ENCODE peak calls at places on chromosomes 7 and 10, in seven cellular contexts. F is lower lobe of right lung, T is psoas muscle, P is gastrocnemius medialis, Z is MM.1S, I is astrocyte of the spinal cord, O is BE2C. W is an unnamed sample.

GRCh38 chr7:94205529-94205928 is 189.2 kb upstream of the COL1A2 start:
- DNase-seq in Z (no peak), O (no peak), P (no peak), I (no peak), T (no peak), F (no peak), W (no peak)

GRCh38 chr10:22219308-22219707 is 1.5 kb upstream of the EBLN1 start:
- DNase-seq in P (no peak), T (no peak), F (no peak), O (no peak), I (no peak), Z (no peak), W (no peak)

GRCh38 chr7:148395292-148395691 is 195.3 kb upstream of the C7orf33 start:
- DNase-seq in Z (no peak), F (no peak), P (no peak), O (no peak), T (no peak), I (peak), W (no peak)

GRCh38 chr10:21257919-21258318 is 267.6 kb downstream of the SKIDA1 start:
- DNase-seq in O (no peak), F (no peak), I (no peak), P (no peak), T (no peak), Z (no peak), W (no peak)

GRCh38 chr7:47786557-47787248 is 161.6 kb downstream of the PKD1L1 start:
- DNase-seq in O (peak), I (peak), F (no peak), P (peak), T (peak), Z (no peak), W (no peak)

GRCh38 chr10:132790934-132791829 is 5.2 kb upstream of the NKX6-2 start:
- DNase-seq in I (no peak), Z (no peak), P (no peak), F (no peak), T (no peak), O (no peak), W (no peak)

GRCh38 chr10:20110435-20111119 is 294.3 kb downstream of the PLXDC2 start:
- DNase-seq in P (no peak), T (no peak), O (no peak), Z (no peak), I (no peak), F (no peak), W (no peak)

GRCh38 chr10:4820804-4821401 is 5.1 kb upstream of the AKR1E2 start:
- DNase-seq in I (peak), O (no peak), P (no peak), Z (no peak), T (no peak), F (no peak), W (no peak)

GRCh38 chr10:133199992-133200611 is 29.9 kb upstream of the UTF1 start:
- DNase-seq in F (no peak), O (no peak), T (peak), I (no peak), Z (no peak), P (no peak), W (no peak)

GRCh38 chr10:132479603-132480221 is 57.9 kb upstream of the INPP5A start:
- DNase-seq in T (peak), I (no peak), P (peak), Z (no peak), O (no peak), F (peak), W (no peak)

GRCh38 chr7:19744075-19744474 is 29.3 kb downstream of the TMEM196 start:
- DNase-seq in F (no peak), O (no peak), I (no peak), Z (no peak), T (no peak), P (no peak), W (no peak)

GRCh38 chr10:69362471-69362954 is 54.2 kb downstream of the TACR2 start:
- DNase-seq in O (peak), P (peak), Z (no peak), I (peak), T (peak), F (peak), W (no peak)

GRCh38 chr10:105266966-105267539 is 626.0 kb downstream of the SORCS3 start:
- DNase-seq in P (no peak), T (no peak), F (no peak), O (no peak), Z (no peak), I (no peak), W (no peak)

GRCh38 chr7:55549457-55549856 is 22.8 kb downstream of the VOPP1 start:
- DNase-seq in T (no peak), Z (peak), F (no peak), O (no peak), P (no peak), I (no peak), W (peak)

GRCh38 chr10:60905580-60905979 is 38.4 kb downstream of the RHOBTB1 start:
- DNase-seq in P (no peak), F (peak), O (no peak), T (peak), Z (no peak), I (peak), W (no peak)

GRCh38 chr10:78804356-78805032 is 264.3 kb upstream of the ZMIZ1 start:
- DNase-seq in O (no peak), Z (no peak), T (no peak), P (no peak), I (no peak), F (no peak), W (no peak)

GRCh38 chr7:15178065-15178464 is 275.5 kb upstream of the DGKB start:
- DNase-seq in T (no peak), P (no peak), F (no peak), I (no peak), O (no peak), Z (no peak), W (no peak)

GRCh38 chr10:5527332-5528200 is 2.8 kb downstream of the CALML3 start:
- DNase-seq in I (no peak), Z (no peak), O (no peak), P (no peak), T (peak), F (peak), W (no peak)

GRCh38 chr7:11747715-11748485 is 84.1 kb downstream of the THSD7A start:
- DNase-seq in T (no peak), P (no peak), I (no peak), F (no peak), Z (no peak), O (no peak), W (no peak)

DNA sequence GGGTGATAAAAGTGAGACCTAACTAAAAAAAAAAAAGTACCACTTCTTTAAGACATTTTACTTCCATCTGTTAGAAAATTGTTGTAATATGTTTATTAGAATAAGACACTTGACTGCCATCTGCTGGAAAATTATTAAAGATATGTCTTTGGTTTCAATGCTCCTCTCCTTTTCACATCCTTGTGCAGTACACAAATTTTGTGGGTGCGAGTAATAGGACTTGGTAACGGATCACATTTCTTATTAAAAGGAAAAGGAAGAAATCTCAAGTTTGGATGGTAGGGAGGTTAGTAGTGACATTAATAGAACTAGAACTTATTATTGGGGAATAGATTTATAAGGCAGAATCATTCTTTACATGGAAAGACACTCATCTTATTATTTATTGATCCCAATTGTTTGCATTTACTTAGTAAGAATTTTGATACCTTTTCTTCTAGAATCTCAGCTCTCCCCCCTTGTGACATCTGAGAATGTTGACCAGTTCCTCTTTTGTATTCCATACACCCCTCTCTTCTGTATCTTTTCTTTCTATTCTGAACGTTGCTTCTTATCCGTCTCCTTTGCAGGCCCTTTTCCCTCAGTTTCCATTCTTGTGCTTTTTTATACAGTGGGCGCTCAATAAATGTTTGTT is 43.0 kb upstream of the RPA3 start:
- DNase-seq in T (no peak), P (no peak), O (no peak), F (no peak), I (peak), Z (peak), W (peak)
- H3K4me3 ChIP-seq in T (peak), P (peak), O (no peak), F (peak), I (peak), Z (peak), W (peak)

GRCh38 chr10:108208038-108208437 is 1043.5 kb upstream of the SORCS1 start:
- DNase-seq in O (no peak), T (no peak), Z (no peak), P (no peak), F (no peak), I (no peak), W (no peak)

GRCh38 chr10:108203905-108204527 is 1039.5 kb upstream of the SORCS1 start:
- DNase-seq in I (no peak), F (no peak), P (no peak), T (no peak), Z (no peak), O (peak), W (no peak)

GRCh38 chr10:108208732-108209131 is 1044.2 kb upstream of the SORCS1 start:
- DNase-seq in T (no peak), Z (no peak), F (no peak), P (no peak), I (no peak), O (no peak), W (no peak)

DNA sequence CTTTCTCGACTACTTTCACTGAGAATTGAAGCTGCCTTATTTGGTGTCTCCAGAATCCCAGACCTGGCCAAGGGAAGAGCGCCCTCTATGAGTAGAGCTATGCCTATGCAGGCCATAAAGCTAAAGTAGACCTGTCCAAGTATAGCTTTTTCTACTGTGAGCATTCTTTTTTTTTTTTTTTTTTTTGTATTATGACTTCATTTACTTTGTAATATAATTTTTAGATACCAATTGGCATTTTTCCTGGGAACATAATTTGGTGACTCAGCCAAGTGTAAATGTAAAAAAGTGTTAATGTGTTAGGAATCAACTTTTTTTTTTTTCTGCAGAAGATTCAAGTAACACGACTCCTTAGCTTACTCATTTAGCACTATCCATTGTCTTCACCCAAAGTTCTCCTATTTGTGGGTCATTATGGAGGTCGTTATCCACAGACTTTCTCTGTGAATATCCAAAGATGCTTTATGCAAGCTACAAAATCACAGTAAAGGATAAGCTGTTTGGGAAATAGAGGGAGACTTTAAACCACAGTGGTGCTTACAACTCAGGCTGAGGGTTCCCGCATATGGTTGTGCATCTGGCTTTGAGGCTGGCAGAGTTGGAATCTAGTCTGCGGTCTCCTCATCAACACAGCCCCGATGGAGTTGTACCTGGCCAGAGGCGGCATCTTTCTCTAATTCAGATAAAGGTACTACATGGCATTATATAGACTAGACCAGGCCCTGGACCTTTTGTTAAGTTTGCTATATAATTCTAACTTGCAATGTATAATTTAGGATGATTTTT is 1040.2 kb upstream of the SORCS1 start:
- DNase-seq in I (peak), F (no peak), O (peak), T (no peak), P (no peak), Z (peak), W (peak)
- TF ChIP-seq CTCF in I (peak), F (peak), O (peak), T (peak), P (no peak), Z (peak), W (peak)

GRCh38 chr10:86642499-86642898 is 11.8 kb upstream of the OPN4 start:
- DNase-seq in Z (no peak), T (no peak), P (no peak), I (peak), O (no peak), F (no peak), W (no peak)
- H3K4me3 ChIP-seq in Z (peak), T (no peak), P (no peak), I (no peak), O (no peak), F (no peak), W (no peak)

DNA sequence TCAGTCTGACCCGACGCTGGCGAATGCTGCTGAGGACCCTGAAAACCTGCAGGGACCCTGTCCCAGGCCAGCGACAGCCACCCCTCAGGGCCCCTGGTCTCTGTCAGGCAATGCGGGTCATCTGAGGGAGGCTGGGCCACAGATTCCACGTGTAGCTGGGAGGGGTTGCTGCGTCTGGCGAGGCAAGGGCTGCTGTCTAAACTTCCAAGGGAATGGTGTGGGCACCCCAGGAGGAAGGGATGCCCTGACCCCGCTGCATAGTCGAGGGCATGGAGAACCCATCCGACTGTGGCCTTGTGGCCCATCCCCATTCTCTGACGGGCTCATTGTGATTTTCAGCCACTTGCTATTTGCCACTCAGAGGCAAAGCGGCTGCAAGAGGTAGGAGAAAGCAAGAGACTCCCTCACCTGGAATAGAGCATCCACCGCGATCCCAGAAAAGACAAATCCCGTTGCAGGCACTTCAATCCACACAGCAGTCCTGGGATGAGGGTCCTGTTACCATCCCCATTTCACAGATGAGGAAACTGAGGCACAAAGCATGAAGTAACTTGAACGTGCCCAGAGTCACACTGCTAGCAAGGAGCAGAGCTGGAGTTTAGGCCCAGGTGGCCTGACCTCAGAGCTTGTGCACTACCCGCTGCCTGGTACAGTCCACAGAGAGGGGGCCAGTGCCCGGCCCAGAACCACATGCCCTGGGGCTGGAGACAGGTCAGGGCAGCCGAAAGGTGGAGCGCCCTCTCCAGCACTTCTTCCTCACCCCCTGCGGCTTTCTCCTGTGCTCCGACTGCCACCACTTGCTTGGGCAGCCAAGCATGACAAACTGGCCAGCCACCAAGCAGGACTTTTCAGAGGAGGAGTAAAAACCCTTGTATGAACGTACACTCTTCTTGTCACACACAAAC is 163.8 kb upstream of the KLF14 start:
- DNase-seq in O (peak), T (no peak), Z (no peak), P (peak), I (no peak), F (no peak), W (peak)
- TF ChIP-seq CTCF in O (no peak), T (no peak), Z (no peak), P (no peak), I (no peak), F (no peak), W (no peak)

DNA sequence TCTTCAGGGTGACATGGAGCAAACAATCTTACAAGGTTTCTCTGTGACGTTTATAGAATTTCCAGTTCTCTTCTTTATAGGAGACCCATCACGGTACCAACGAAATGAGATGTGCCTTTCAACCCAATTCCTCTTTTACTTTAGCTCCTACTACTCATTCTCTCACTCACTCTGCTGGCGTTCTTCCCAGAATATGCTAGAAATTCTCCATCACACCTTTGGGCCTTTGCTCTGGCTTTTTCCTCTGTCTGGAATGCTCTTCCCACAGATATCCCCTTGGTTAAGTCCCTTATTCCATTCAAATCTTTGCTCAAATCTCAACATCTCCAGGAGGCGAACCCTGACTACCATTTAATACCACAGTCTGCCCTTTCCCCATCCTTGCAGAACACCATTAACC is 39.0 kb downstream of the SEMA3C start:
- DNase-seq in Z (no peak), O (no peak), P (no peak), I (peak), F (no peak), T (no peak), W (no peak)
- H3K4me3 ChIP-seq in Z (no peak), O (no peak), P (no peak), I (no peak), F (no peak), T (no peak), W (no peak)

DNA sequence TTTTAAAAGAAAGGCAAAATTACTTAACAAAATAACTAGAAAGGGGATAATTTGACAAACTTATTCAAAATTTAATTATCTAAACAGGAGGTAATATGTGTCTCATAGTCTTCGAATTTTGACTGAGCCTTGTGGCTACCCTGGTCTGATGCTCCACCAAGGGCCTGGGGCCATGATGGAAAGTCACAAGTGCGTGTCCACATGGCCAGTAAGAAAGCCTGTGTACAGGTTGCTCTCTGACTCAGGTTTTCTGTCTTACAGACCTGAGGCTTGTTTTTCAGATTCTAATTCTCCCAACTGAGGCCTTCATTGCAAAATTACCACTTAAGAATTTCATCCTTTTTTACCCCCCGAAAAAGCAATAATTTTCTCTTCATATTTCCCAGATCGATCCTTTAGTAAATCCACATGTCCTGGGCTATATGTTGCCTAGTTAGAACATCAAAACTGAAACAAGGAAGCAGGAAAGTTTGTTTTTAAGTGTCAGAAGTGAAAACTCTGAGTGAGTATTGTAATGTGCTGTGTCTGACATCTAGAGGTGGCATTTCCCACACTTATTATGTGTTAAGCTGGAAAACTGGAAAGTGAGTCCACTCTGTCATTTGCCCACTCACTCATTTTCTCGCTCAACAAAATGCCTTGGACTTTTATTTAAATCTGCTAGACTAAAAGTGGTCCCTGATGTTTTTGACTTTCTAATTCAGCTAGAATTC is 10.0 kb downstream of the CYP3A43 start:
- DNase-seq in O (no peak), F (no peak), I (no peak), Z (peak), P (no peak), T (no peak), W (peak)
- TF ChIP-seq CTCF in O (no peak), F (peak), I (peak), Z (peak), P (no peak), T (peak), W (peak)

DNA sequence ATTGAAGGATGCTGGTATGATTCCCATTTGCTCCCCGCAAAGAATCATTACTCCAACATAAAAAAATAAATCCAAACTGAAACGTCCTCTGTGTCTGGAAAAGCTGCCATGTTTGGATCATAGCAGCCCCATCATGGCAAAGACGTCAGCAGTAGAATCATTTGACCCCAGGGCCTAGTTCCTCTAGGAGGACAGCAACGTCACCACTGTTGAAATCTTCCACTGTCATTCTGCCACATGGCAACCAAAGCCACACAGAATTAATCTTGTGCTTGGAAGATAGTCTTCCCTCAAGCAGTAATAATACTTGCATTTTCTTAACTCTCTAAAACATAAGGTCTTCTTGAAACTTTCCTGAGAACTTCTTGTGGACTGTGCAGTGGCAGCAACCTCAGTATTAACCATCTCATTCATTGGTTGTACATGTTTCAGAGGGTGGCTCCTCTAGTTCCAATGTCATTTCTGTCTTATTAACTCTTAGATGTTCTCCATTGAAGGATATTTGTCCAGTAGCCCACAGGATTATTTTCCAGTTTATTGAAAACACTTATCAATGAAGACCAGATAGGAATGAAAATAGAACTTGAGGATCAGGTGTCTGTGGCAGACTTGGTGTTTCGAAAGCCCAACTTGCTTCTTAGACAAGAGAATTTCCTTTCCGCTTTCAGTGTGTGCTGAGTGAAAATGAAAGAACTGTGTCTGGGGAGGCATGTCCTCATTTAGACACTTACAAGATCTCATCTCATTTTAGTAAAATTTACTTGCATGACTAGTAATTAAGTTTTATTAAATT is 28.8 kb upstream of the INHBA start:
- DNase-seq in T (no peak), F (no peak), I (no peak), P (no peak), Z (peak), O (no peak), W (peak)
- H3K4me3 ChIP-seq in T (no peak), F (no peak), I (no peak), P (no peak), Z (no peak), O (no peak), W (no peak)